ENCODE peak calls at places on chromosomes 11 and 22, in ten cellular contexts. G, Y, F, J, A, L, N, P, R and S are unnamed samples.

GRCh38 chr11:19370100-19370861 is 129.5 kb upstream of the E2F8 start:
- DNase-seq in A (no peak), J (no peak), L (no peak), Y (peak; percentile 42), P (peak; percentile 31), R (peak; percentile 94), N (no peak), F (no peak), G (no peak), S (no peak)

GRCh38 chr11:57335343-57336110 is at the start of gene SSRP1:
- DNase-seq in N (peak; percentile 89), R (peak; percentile 77), J (peak; percentile 53), A (peak; percentile 92), Y (peak; percentile 62), L (peak; percentile 91), G (peak; percentile 93), P (peak; percentile 83), F (peak; percentile 92), S (peak; percentile 86)

GRCh38 chr11:36065436-36065835 is 121.6 kb downstream of the LDLRAD3 start:
- DNase-seq in R (no peak), A (no peak), G (no peak), F (no peak), J (no peak), L (no peak), N (no peak), Y (no peak), P (peak; percentile 68), S (no peak)

GRCh38 chr11:126997196-126997595 is 3.4 kb downstream of the KIRREL3 start:
- DNase-seq in G (no peak), A (no peak), F (no peak), P (peak; percentile 23), R (no peak), N (no peak), Y (no peak), J (no peak), L (no peak), S (no peak)

GRCh38 chr11:76807206-76807875 is 24.2 kb downstream of the TSKU start:
- DNase-seq in Y (peak; percentile 92), N (peak; percentile 77), G (peak; percentile 95), F (peak; percentile 76), A (peak; percentile 59), R (peak; percentile 76), L (peak; percentile 87), J (peak; percentile 65), P (peak; percentile 69), S (peak; percentile 63)

GRCh38 chr11:120135838-120136237 is 2.1 kb downstream of the TRIM29 start:
- DNase-seq in F (no peak), Y (peak; percentile 4), R (no peak), L (no peak), N (no peak), G (no peak), P (no peak), A (no peak), J (no peak), S (no peak)

GRCh38 chr11:109668973-109669634 is 247.1 kb downstream of the C11orf87 start:
- DNase-seq in L (no peak), P (peak; percentile 1), R (no peak), N (no peak), A (no peak), J (no peak), Y (no peak), G (no peak), F (no peak), S (no peak)

GRCh38 chr22:43206515-43207161 is 19.7 kb upstream of the TTLL12 start:
- DNase-seq in F (no peak), G (no peak), P (no peak), J (no peak), A (no peak), N (no peak), L (no peak), R (no peak), Y (no peak), S (no peak)

GRCh38 chr11:65609711-65610110 is 4.3 kb downstream of the MAP3K11 start:
- DNase-seq in R (no peak), N (peak; percentile 41), P (no peak), A (no peak), F (no peak), G (no peak), L (no peak), Y (no peak), J (no peak), S (no peak)

GRCh38 chr11:60859616-60860250 is 4.0 kb upstream of the PTGDR2 start:
- DNase-seq in J (no peak), N (no peak), F (no peak), P (no peak), A (no peak), G (no peak), R (no peak), Y (no peak), L (no peak), S (peak; percentile 19)

GRCh38 chr22:50035976-50036375 is 22.1 kb downstream of the TTLL8 start:
- DNase-seq in R (no peak), G (no peak), J (no peak), P (no peak), F (no peak), A (no peak), Y (no peak), N (no peak), L (no peak), S (peak; percentile 32)

GRCh38 chr11:103907548-103908455 is 128.6 kb upstream of the DDI1 start:
- DNase-seq in G (no peak), Y (no peak), P (peak; percentile 68), A (no peak), N (no peak), R (peak; percentile 88), J (no peak), L (no peak), F (no peak), S (no peak)

GRCh38 chr11:95059031-95059430 is 7.7 kb upstream of the SRSF8 start:
- DNase-seq in G (no peak), A (no peak), Y (no peak), J (no peak), L (no peak), F (no peak), N (no peak), P (no peak), R (no peak), S (no peak)

GRCh38 chr11:64566042-64566914 is 24.7 kb upstream of the SLC22A12 start:
- DNase-seq in A (no peak), R (peak; percentile 65), P (peak; percentile 65), J (no peak), G (peak; percentile 83), Y (no peak), F (peak; percentile 93), N (peak; percentile 51), L (peak; percentile 60), S (no peak)

GRCh38 chr11:15710593-15711260 is 596.0 kb downstream of the INSC start:
- DNase-seq in L (no peak), G (peak; percentile 12), R (no peak), A (no peak), J (no peak), Y (no peak), F (no peak), N (no peak), P (no peak), S (no peak)
- H3K4me3 ChIP-seq in L (no peak overlapping the region), G (no peak overlapping the region), R (no peak overlapping the region), A (no peak overlapping the region), J (no peak overlapping the region), Y (no peak overlapping the region), F (no peak overlapping the region), N (no peak overlapping the region), P (no peak overlapping the region), S (no peak overlapping the region)

DNA sequence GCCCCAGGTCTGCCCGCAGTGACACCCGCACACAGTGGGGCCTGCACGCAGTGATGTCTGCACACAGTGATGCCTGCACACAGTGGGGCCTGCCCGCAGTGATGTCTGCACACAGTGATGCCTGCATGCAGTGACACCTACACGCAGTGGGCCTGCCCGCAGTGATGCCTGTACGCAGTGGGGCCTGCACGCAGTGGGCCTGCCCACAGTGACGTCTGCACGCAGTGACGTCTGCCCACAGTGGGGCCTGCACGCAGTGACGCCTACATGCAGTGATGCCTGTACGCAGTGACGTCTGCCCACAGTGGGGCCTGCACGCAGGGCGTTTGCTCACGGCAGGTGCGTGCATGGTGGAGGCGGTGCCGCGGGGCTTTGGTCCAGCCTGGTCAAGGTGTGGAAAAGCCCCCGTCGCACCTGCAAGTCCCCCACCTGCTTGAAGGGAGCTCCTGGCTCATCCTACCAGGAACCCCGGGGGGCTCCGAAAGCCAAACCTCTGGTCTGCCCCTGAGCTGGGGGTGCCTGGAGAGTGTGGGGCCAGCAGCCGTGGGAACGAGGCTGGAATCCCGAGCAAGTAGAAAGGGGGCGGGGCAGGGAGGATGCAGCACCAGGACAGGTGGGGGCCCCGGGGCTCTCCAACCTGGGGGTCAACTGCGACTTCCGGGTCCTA is 8.9 kb upstream of the SYT8 start:
- DNase-seq in Y (no peak), A (no peak), N (no peak), P (no peak), G (no peak), R (no peak), J (no peak), L (no peak), F (no peak), S (no peak)
- H3K27ac ChIP-seq in Y (peak overlapping the region; percentile 73), A (no peak overlapping the region), N (no peak overlapping the region), P (no peak overlapping the region), G (no peak overlapping the region), R (no peak overlapping the region), J (peak overlapping the region; percentile 97), L (no peak overlapping the region), F (peak overlapping the region; percentile 73), S (no peak overlapping the region)

GRCh38 chr11:16352707-16353106 is 3.6 kb downstream of the SOX6 start:
- DNase-seq in L (no peak), N (no peak), J (no peak), Y (no peak), R (no peak), G (no peak), A (no peak), F (no peak), P (no peak), S (no peak)

GRCh38 chr11:16347928-16348685 is 8.2 kb downstream of the SOX6 start:
- DNase-seq in N (peak; percentile 7), G (no peak), P (peak; percentile 42), F (no peak), R (no peak), A (no peak), J (no peak), L (peak; percentile 11), Y (no peak), S (no peak)

GRCh38 chr11:16346975-16347374 is 9.4 kb downstream of the SOX6 start:
- DNase-seq in F (no peak), G (no peak), P (peak; percentile 83), L (no peak), R (no peak), Y (no peak), A (no peak), J (no peak), N (peak; percentile 84), S (no peak)

DNA sequence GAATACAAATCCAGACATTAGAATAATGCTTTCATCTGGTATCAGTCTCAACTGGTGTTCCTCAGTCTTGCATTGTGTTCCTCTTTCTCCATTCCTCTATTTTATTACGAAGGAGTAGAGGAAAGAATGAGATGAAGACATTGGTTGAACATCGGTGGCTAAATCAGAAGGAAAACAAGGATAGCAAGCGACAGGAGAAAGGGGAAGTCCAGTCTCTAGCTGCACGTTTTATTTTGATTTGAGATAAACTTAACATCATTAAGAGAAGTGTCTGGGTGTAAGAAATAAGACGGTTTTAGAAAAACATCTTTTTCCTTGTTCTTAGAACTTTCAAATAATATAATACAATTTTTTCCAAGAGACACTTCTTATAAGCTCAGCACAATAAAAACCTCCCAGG is 6.2 kb downstream of the SOX6 start:
- DNase-seq in L (no peak), Y (no peak), F (no peak), G (no peak), P (no peak), N (no peak), R (no peak), J (no peak), A (no peak), S (no peak)
- H3K4me3 ChIP-seq in L (no peak overlapping the region), Y (no peak overlapping the region), F (no peak overlapping the region), G (no peak overlapping the region), P (no peak overlapping the region), N (no peak overlapping the region), R (no peak overlapping the region), J (no peak overlapping the region), A (no peak overlapping the region), S (no peak overlapping the region)

GRCh38 chr22:22886546-22886945 is 1.1 kb upstream of the IGLL5 start:
- DNase-seq in N (no peak), G (no peak), Y (no peak), J (no peak), L (no peak), F (no peak), A (no peak), P (no peak), R (no peak), S (no peak)
- H3K27ac ChIP-seq in N (no peak overlapping the region), G (no peak overlapping the region), Y (no peak overlapping the region), J (no peak overlapping the region), L (no peak overlapping the region), F (no peak overlapping the region), A (no peak overlapping the region), P (no peak overlapping the region), R (no peak overlapping the region), S (no peak overlapping the region)